ENCODE peak calls at places on chromosomes 11 and 22, in four cellular contexts. W is GM10248; N is stimulated activated naive CD4-positive, alpha-beta T cell; G is suprapubic skin. S is an unnamed sample.

GRCh38 chr22:49239264-49240015 is 588.2 kb downstream of the BRD1 start:
- DNase-seq in W (no peak), N (no peak), G (peak), S (no peak)

GRCh38 chr22:47595122-47595521 is 832.7 kb downstream of the TBC1D22A start:
- DNase-seq in W (no peak), N (no peak), G (peak), S (no peak)

GRCh38 chr11:11218287-11218986 is 134.6 kb downstream of the CSNK2A3 start:
- DNase-seq in W (no peak), N (no peak), G (no peak), S (no peak)

GRCh38 chr11:26905368-26905767 is 88.5 kb upstream of the FIBIN start:
- DNase-seq in W (no peak), N (no peak), G (no peak), S (no peak)

GRCh38 chr22:32997295-32997694 is 60.9 kb downstream of the SYN3 start:
- DNase-seq in W (no peak), N (no peak), G (no peak), S (no peak)

GRCh38 chr22:21009638-21010425 is 5.1 kb upstream of the P2RX6 start:
- DNase-seq in W (peak), N (peak), G (no peak), S (no peak)

GRCh38 chr11:61773356-61773755 is 19.0 kb downstream of the TMEM258 start:
- DNase-seq in W (no peak), N (no peak), G (no peak), S (no peak)

GRCh38 chr11:12225046-12225739 is 114.8 kb downstream of the MICAL2 start:
- DNase-seq in W (no peak), N (no peak), G (no peak), S (no peak)

GRCh38 chr22:23533771-23534191 is 46.3 kb downstream of the IGLL1 start:
- DNase-seq in W (no peak), N (no peak), G (peak), S (no peak)

GRCh38 chr11:27703453-27703852 is 3.2 kb upstream of the BDNF start:
- DNase-seq in W (no peak), N (no peak), G (no peak), S (no peak)

GRCh38 chr11:61193596-61193995 is 9.7 kb upstream of the PGA3 start:
- DNase-seq in W (no peak), N (no peak), G (no peak), S (no peak)

GRCh38 chr11:112526699-112527410 is 266.2 kb upstream of the PLET1 start:
- DNase-seq in W (no peak), N (no peak), G (no peak), S (no peak)

GRCh38 chr22:19919701-19920363 is 21.7 kb upstream of the COMT start:
- DNase-seq in W (no peak), N (no peak), G (no peak), S (no peak)

GRCh38 chr11:124108158-124108557 is 7.1 kb upstream of the VWA5A start:
- DNase-seq in W (peak), N (no peak), G (no peak), S (no peak)

GRCh38 chr22:21038405-21038804 is 6.0 kb upstream of the SLC7A4 start:
- DNase-seq in W (no peak), N (no peak), G (no peak), S (no peak)

GRCh38 chr11:118115048-118115447 is 28.3 kb upstream of the SMIM35 start:
- DNase-seq in W (no peak), N (no peak), G (no peak), S (no peak)

GRCh38 chr11:78080818-78081495 is 1.3 kb upstream of the NDUFC2 start:
- DNase-seq in W (no peak), N (no peak), G (no peak), S (no peak)